ENCODE peak calls at places on chromosome 14, in ten cellular contexts. One of them, this sample, is unnamed.

GRCh38 chr14:104172880-104173279 is 34.5 kb downstream of the KIF26A start:
- DNase-seq in NCI-H2171 treated with DMSO at 0.1 percent for 48 hours: no peak
- DNase-seq in RPMI7951: no peak
- DNase-seq in activated CD8-positive, alpha-beta T cell treated with anti-CD3 and anti-CD28 coated beads, Interleukin-2, amount 10 ng/mL, durations not matched to agents 7 days and 5 days: no peak
- DNase-seq in activated CD4-positive, alpha-beta T cell treated with anti-CD3 and anti-CD28 coated beads for 36 hours: no peak
- DNase-seq in Calu3: no peak
- DNase-seq in HL-60: no peak
- DNase-seq in MM.1S: no peak
- DNase-seq in endothelial cell: no peak
- DNase-seq in AG09319: no peak
- DNase-seq in this sample: no peak

GRCh38 chr14:90924618-90925345 is 108.6 kb upstream of the TTC7B start:
- DNase-seq in NCI-H2171 treated with DMSO at 0.1 percent for 48 hours: no peak
- DNase-seq in activated CD4-positive, alpha-beta T cell treated with anti-CD3 and anti-CD28 coated beads for 36 hours: no peak
- DNase-seq in MM.1S: no peak
- DNase-seq in HL-60: no peak
- DNase-seq in Calu3: peak
- DNase-seq in RPMI7951: no peak
- DNase-seq in endothelial cell: no peak
- DNase-seq in activated CD8-positive, alpha-beta T cell treated with anti-CD3 and anti-CD28 coated beads, Interleukin-2, amount 10 ng/mL, durations not matched to agents 7 days and 5 days: no peak
- DNase-seq in AG09319: peak
- DNase-seq in this sample: no peak

GRCh38 chr14:51394804-51395203 is 154.8 kb downstream of the TMX1 start:
- DNase-seq in activated CD8-positive, alpha-beta T cell treated with anti-CD3 and anti-CD28 coated beads, Interleukin-2, amount 10 ng/mL, durations not matched to agents 7 days and 5 days: no peak
- DNase-seq in HL-60: no peak
- DNase-seq in activated CD4-positive, alpha-beta T cell treated with anti-CD3 and anti-CD28 coated beads for 36 hours: no peak
- DNase-seq in RPMI7951: no peak
- DNase-seq in NCI-H2171 treated with DMSO at 0.1 percent for 48 hours: peak
- DNase-seq in MM.1S: no peak
- DNase-seq in endothelial cell: no peak
- DNase-seq in AG09319: no peak
- DNase-seq in Calu3: peak
- DNase-seq in this sample: no peak

GRCh38 chr14:37985826-37986470 is 221.8 kb upstream of the SSTR1 start:
- DNase-seq in RPMI7951: peak
- DNase-seq in HL-60: no peak
- DNase-seq in AG09319: no peak
- DNase-seq in activated CD4-positive, alpha-beta T cell treated with anti-CD3 and anti-CD28 coated beads for 36 hours: peak
- DNase-seq in Calu3: peak
- DNase-seq in NCI-H2171 treated with DMSO at 0.1 percent for 48 hours: peak
- DNase-seq in activated CD8-positive, alpha-beta T cell treated with anti-CD3 and anti-CD28 coated beads, Interleukin-2, amount 10 ng/mL, durations not matched to agents 7 days and 5 days: peak
- DNase-seq in endothelial cell: peak
- DNase-seq in MM.1S: peak
- DNase-seq in this sample: no peak

GRCh38 chr14:50082784-50083466 is 33.4 kb downstream of the VCPKMT start:
- DNase-seq in endothelial cell: no peak
- DNase-seq in MM.1S: peak
- DNase-seq in RPMI7951: no peak
- DNase-seq in NCI-H2171 treated with DMSO at 0.1 percent for 48 hours: no peak
- DNase-seq in AG09319: no peak
- DNase-seq in activated CD4-positive, alpha-beta T cell treated with anti-CD3 and anti-CD28 coated beads for 36 hours: peak
- DNase-seq in activated CD8-positive, alpha-beta T cell treated with anti-CD3 and anti-CD28 coated beads, Interleukin-2, amount 10 ng/mL, durations not matched to agents 7 days and 5 days: peak
- DNase-seq in Calu3: no peak
- DNase-seq in HL-60: no peak
- DNase-seq in this sample: no peak

GRCh38 chr14:101198398-101199027 is 295.0 kb upstream of the RTL1 start:
- DNase-seq in HL-60: no peak
- DNase-seq in AG09319: no peak
- DNase-seq in activated CD4-positive, alpha-beta T cell treated with anti-CD3 and anti-CD28 coated beads for 36 hours: no peak
- DNase-seq in RPMI7951: no peak
- DNase-seq in endothelial cell: no peak
- DNase-seq in activated CD8-positive, alpha-beta T cell treated with anti-CD3 and anti-CD28 coated beads, Interleukin-2, amount 10 ng/mL, durations not matched to agents 7 days and 5 days: no peak
- DNase-seq in MM.1S: no peak
- DNase-seq in NCI-H2171 treated with DMSO at 0.1 percent for 48 hours: no peak
- DNase-seq in Calu3: peak
- DNase-seq in this sample: no peak

GRCh38 chr14:59428581-59429012 is 36.6 kb downstream of the GPR135 start:
- DNase-seq in AG09319: no peak
- DNase-seq in RPMI7951: no peak
- DNase-seq in endothelial cell: no peak
- DNase-seq in MM.1S: no peak
- DNase-seq in activated CD4-positive, alpha-beta T cell treated with anti-CD3 and anti-CD28 coated beads for 36 hours: no peak
- DNase-seq in Calu3: no peak
- DNase-seq in HL-60: no peak
- DNase-seq in NCI-H2171 treated with DMSO at 0.1 percent for 48 hours: no peak
- DNase-seq in activated CD8-positive, alpha-beta T cell treated with anti-CD3 and anti-CD28 coated beads, Interleukin-2, amount 10 ng/mL, durations not matched to agents 7 days and 5 days: no peak
- DNase-seq in this sample: no peak

GRCh38 chr14:99573000-99573330 is 31.0 kb downstream of the CCDC85C start:
- DNase-seq in RPMI7951: no peak
- DNase-seq in NCI-H2171 treated with DMSO at 0.1 percent for 48 hours: no peak
- DNase-seq in HL-60: no peak
- DNase-seq in endothelial cell: no peak
- DNase-seq in activated CD4-positive, alpha-beta T cell treated with anti-CD3 and anti-CD28 coated beads for 36 hours: no peak
- DNase-seq in Calu3: no peak
- DNase-seq in AG09319: no peak
- DNase-seq in MM.1S: no peak
- DNase-seq in activated CD8-positive, alpha-beta T cell treated with anti-CD3 and anti-CD28 coated beads, Interleukin-2, amount 10 ng/mL, durations not matched to agents 7 days and 5 days: no peak
- DNase-seq in this sample: no peak

GRCh38 chr14:53608369-53608768 is 348.3 kb downstream of the BMP4 start:
- DNase-seq in HL-60: no peak
- DNase-seq in activated CD8-positive, alpha-beta T cell treated with anti-CD3 and anti-CD28 coated beads, Interleukin-2, amount 10 ng/mL, durations not matched to agents 7 days and 5 days: no peak
- DNase-seq in RPMI7951: peak
- DNase-seq in NCI-H2171 treated with DMSO at 0.1 percent for 48 hours: no peak
- DNase-seq in Calu3: peak
- DNase-seq in AG09319: no peak
- DNase-seq in MM.1S: peak
- DNase-seq in endothelial cell: no peak
- DNase-seq in activated CD4-positive, alpha-beta T cell treated with anti-CD3 and anti-CD28 coated beads for 36 hours: no peak
- DNase-seq in this sample: no peak

GRCh38 chr14:24243336-24243836 is 963 bp upstream of the TINF2 start:
- DNase-seq in AG09319: no peak
- DNase-seq in endothelial cell: no peak
- DNase-seq in Calu3: peak
- DNase-seq in activated CD4-positive, alpha-beta T cell treated with anti-CD3 and anti-CD28 coated beads for 36 hours: peak
- DNase-seq in NCI-H2171 treated with DMSO at 0.1 percent for 48 hours: peak
- DNase-seq in activated CD8-positive, alpha-beta T cell treated with anti-CD3 and anti-CD28 coated beads, Interleukin-2, amount 10 ng/mL, durations not matched to agents 7 days and 5 days: peak
- DNase-seq in MM.1S: peak
- DNase-seq in HL-60: peak
- DNase-seq in RPMI7951: peak
- DNase-seq in this sample: peak

GRCh38 chr14:35985504-35986218 is 159.5 kb downstream of the BRMS1L start:
- DNase-seq in activated CD8-positive, alpha-beta T cell treated with anti-CD3 and anti-CD28 coated beads, Interleukin-2, amount 10 ng/mL, durations not matched to agents 7 days and 5 days: no peak
- DNase-seq in AG09319: no peak
- DNase-seq in RPMI7951: peak
- DNase-seq in MM.1S: no peak
- DNase-seq in HL-60: no peak
- DNase-seq in NCI-H2171 treated with DMSO at 0.1 percent for 48 hours: no peak
- DNase-seq in Calu3: no peak
- DNase-seq in activated CD4-positive, alpha-beta T cell treated with anti-CD3 and anti-CD28 coated beads for 36 hours: no peak
- DNase-seq in endothelial cell: no peak
- DNase-seq in this sample: no peak

GRCh38 chr14:54148251-54148650 is 191.6 kb upstream of the BMP4 start:
- DNase-seq in NCI-H2171 treated with DMSO at 0.1 percent for 48 hours: no peak
- DNase-seq in HL-60: no peak
- DNase-seq in AG09319: no peak
- DNase-seq in activated CD4-positive, alpha-beta T cell treated with anti-CD3 and anti-CD28 coated beads for 36 hours: no peak
- DNase-seq in RPMI7951: peak
- DNase-seq in endothelial cell: no peak
- DNase-seq in Calu3: no peak
- DNase-seq in activated CD8-positive, alpha-beta T cell treated with anti-CD3 and anti-CD28 coated beads, Interleukin-2, amount 10 ng/mL, durations not matched to agents 7 days and 5 days: no peak
- DNase-seq in MM.1S: no peak
- DNase-seq in this sample: no peak

GRCh38 chr14:81137316-81137715 is 83.4 kb downstream of the GTF2A1 start:
- DNase-seq in Calu3: no peak
- DNase-seq in HL-60: no peak
- DNase-seq in RPMI7951: peak
- DNase-seq in MM.1S: no peak
- DNase-seq in endothelial cell: no peak
- DNase-seq in NCI-H2171 treated with DMSO at 0.1 percent for 48 hours: no peak
- DNase-seq in AG09319: peak
- DNase-seq in activated CD8-positive, alpha-beta T cell treated with anti-CD3 and anti-CD28 coated beads, Interleukin-2, amount 10 ng/mL, durations not matched to agents 7 days and 5 days: no peak
- DNase-seq in activated CD4-positive, alpha-beta T cell treated with anti-CD3 and anti-CD28 coated beads for 36 hours: no peak
- DNase-seq in this sample: no peak

GRCh38 chr14:62626416-62626815 is 418.8 kb downstream of the KCNH5 start:
- DNase-seq in activated CD8-positive, alpha-beta T cell treated with anti-CD3 and anti-CD28 coated beads, Interleukin-2, amount 10 ng/mL, durations not matched to agents 7 days and 5 days: no peak
- DNase-seq in RPMI7951: no peak
- DNase-seq in endothelial cell: no peak
- DNase-seq in activated CD4-positive, alpha-beta T cell treated with anti-CD3 and anti-CD28 coated beads for 36 hours: no peak
- DNase-seq in NCI-H2171 treated with DMSO at 0.1 percent for 48 hours: no peak
- DNase-seq in HL-60: no peak
- DNase-seq in MM.1S: no peak
- DNase-seq in AG09319: no peak
- DNase-seq in Calu3: no peak
- DNase-seq in this sample: no peak

GRCh38 chr14:104766256-104766862 is 13.4 kb downstream of the SIVA1 start:
- DNase-seq in Calu3: no peak
- DNase-seq in AG09319: no peak
- DNase-seq in endothelial cell: no peak
- DNase-seq in RPMI7951: no peak
- DNase-seq in activated CD8-positive, alpha-beta T cell treated with anti-CD3 and anti-CD28 coated beads, Interleukin-2, amount 10 ng/mL, durations not matched to agents 7 days and 5 days: no peak
- DNase-seq in NCI-H2171 treated with DMSO at 0.1 percent for 48 hours: no peak
- DNase-seq in MM.1S: no peak
- DNase-seq in activated CD4-positive, alpha-beta T cell treated with anti-CD3 and anti-CD28 coated beads for 36 hours: no peak
- DNase-seq in HL-60: no peak
- DNase-seq in this sample: no peak

GRCh38 chr14:104637546-104638003 is 33.0 kb upstream of the TMEM179 start:
- DNase-seq in activated CD4-positive, alpha-beta T cell treated with anti-CD3 and anti-CD28 coated beads for 36 hours: no peak
- DNase-seq in NCI-H2171 treated with DMSO at 0.1 percent for 48 hours: no peak
- DNase-seq in AG09319: no peak
- DNase-seq in endothelial cell: no peak
- DNase-seq in Calu3: no peak
- DNase-seq in activated CD8-positive, alpha-beta T cell treated with anti-CD3 and anti-CD28 coated beads, Interleukin-2, amount 10 ng/mL, durations not matched to agents 7 days and 5 days: no peak
- DNase-seq in MM.1S: no peak
- DNase-seq in HL-60: no peak
- DNase-seq in RPMI7951: no peak
- DNase-seq in this sample: no peak

GRCh38 chr14:58633831-58634230 is 3.9 kb upstream of the DACT1 start:
- DNase-seq in MM.1S: no peak
- DNase-seq in RPMI7951: no peak
- DNase-seq in AG09319: no peak
- DNase-seq in activated CD8-positive, alpha-beta T cell treated with anti-CD3 and anti-CD28 coated beads, Interleukin-2, amount 10 ng/mL, durations not matched to agents 7 days and 5 days: no peak
- DNase-seq in endothelial cell: no peak
- DNase-seq in NCI-H2171 treated with DMSO at 0.1 percent for 48 hours: no peak
- DNase-seq in HL-60: no peak
- DNase-seq in activated CD4-positive, alpha-beta T cell treated with anti-CD3 and anti-CD28 coated beads for 36 hours: no peak
- DNase-seq in Calu3: no peak
- DNase-seq in this sample: no peak

GRCh38 chr14:74671789-74672188 is 41.1 kb downstream of the AREL1 start:
- DNase-seq in activated CD4-positive, alpha-beta T cell treated with anti-CD3 and anti-CD28 coated beads for 36 hours: no peak
- DNase-seq in Calu3: no peak
- DNase-seq in AG09319: no peak
- DNase-seq in activated CD8-positive, alpha-beta T cell treated with anti-CD3 and anti-CD28 coated beads, Interleukin-2, amount 10 ng/mL, durations not matched to agents 7 days and 5 days: no peak
- DNase-seq in MM.1S: no peak
- DNase-seq in RPMI7951: peak
- DNase-seq in endothelial cell: no peak
- DNase-seq in NCI-H2171 treated with DMSO at 0.1 percent for 48 hours: no peak
- DNase-seq in HL-60: no peak
- DNase-seq in this sample: no peak

GRCh38 chr14:102799684-102800562 is 22.7 kb downstream of the TRAF3 start:
- DNase-seq in endothelial cell: no peak
- DNase-seq in AG09319: peak
- DNase-seq in RPMI7951: peak
- DNase-seq in Calu3: no peak
- DNase-seq in HL-60: no peak
- DNase-seq in MM.1S: no peak
- DNase-seq in NCI-H2171 treated with DMSO at 0.1 percent for 48 hours: no peak
- DNase-seq in activated CD4-positive, alpha-beta T cell treated with anti-CD3 and anti-CD28 coated beads for 36 hours: no peak
- DNase-seq in activated CD8-positive, alpha-beta T cell treated with anti-CD3 and anti-CD28 coated beads, Interleukin-2, amount 10 ng/mL, durations not matched to agents 7 days and 5 days: no peak
- DNase-seq in this sample: no peak

GRCh38 chr14:105375635-105376057 is 22.7 kb upstream of the TEX22 start:
- DNase-seq in activated CD8-positive, alpha-beta T cell treated with anti-CD3 and anti-CD28 coated beads, Interleukin-2, amount 10 ng/mL, durations not matched to agents 7 days and 5 days: peak
- DNase-seq in MM.1S: no peak
- DNase-seq in HL-60: peak
- DNase-seq in endothelial cell: no peak
- DNase-seq in NCI-H2171 treated with DMSO at 0.1 percent for 48 hours: no peak
- DNase-seq in AG09319: no peak
- DNase-seq in RPMI7951: no peak
- DNase-seq in activated CD4-positive, alpha-beta T cell treated with anti-CD3 and anti-CD28 coated beads for 36 hours: peak
- DNase-seq in Calu3: no peak
- DNase-seq in this sample: no peak

This sample was measured in SIG-M5.